ENCODE peak calls at places on chromosome 12, in nine cellular contexts. Y is memory B cell; G is T-helper 1 cell; E is left ventricle myocardium inferior; V is HCEC 1CT; Z is stimulated activated CD4-positive, alpha-beta T cell treated with anti-CD3 and anti-CD28 coated beads, Interleukin-12 subunit alpha, Interleukin-12 subunit beta, amount 100 ng/mL, for 4 hours; M is AML-193; U is PC-3; F is HFF-Myc. R is an unnamed sample.
A peak's percentile ranks its signal among the peaks of the same experiment; 100 is the strongest.

GRCh38 chr12:49947593-49948226 is 2.8 kb upstream of the AQP2 start:
- DNase-seq in Y (no peak), G (no peak), E (no peak), V (no peak), Z (no peak), M (no peak), U (no peak), F (no peak), R (no peak)

GRCh38 chr12:19003110-19003509 is 126.4 kb upstream of the PLEKHA5 start:
- DNase-seq in Y (no peak), G (no peak), E (no peak), V (no peak), Z (no peak), M (no peak), U (no peak), F (no peak), R (no peak)

GRCh38 chr12:78088391-78088832 is 257.7 kb downstream of the NAV3 start:
- DNase-seq in Y (no peak), G (no peak), E (no peak), V (peak; percentile 13), Z (no peak), M (no peak), U (no peak), F (no peak), R (no peak)

GRCh38 chr12:5589055-5589454 is 157.1 kb downstream of the NTF3 start:
- DNase-seq in Y (no peak), G (no peak), E (no peak), V (no peak), Z (no peak), M (no peak), U (no peak), F (no peak), R (no peak)

GRCh38 chr12:102120886-102121285 is 903 bp downstream of the PARPBP start:
- DNase-seq in Y (no peak), G (no peak), E (no peak), V (peak; percentile 46), Z (no peak), M (peak; percentile 25), U (peak; percentile 57), F (peak; percentile 27), R (no peak)

GRCh38 chr12:106415134-106415533 is 57.6 kb downstream of the POLR3B start:
- DNase-seq in Y (no peak), G (no peak), E (no peak), V (peak; percentile 91), Z (no peak), M (no peak), U (peak; percentile 60), F (peak; percentile 7), R (no peak)

GRCh38 chr12:111126331-111126730 is 206.0 kb upstream of the MYL2 start:
- DNase-seq in Y (no peak), G (no peak), E (no peak), V (no peak), Z (no peak), M (no peak), U (no peak), F (no peak), R (peak; percentile 7)

GRCh38 chr12:108568653-108569154 is 6.3 kb downstream of the ISCU start:
- DNase-seq in Y (peak; percentile 65), G (no peak), E (no peak), V (no peak), Z (peak; percentile 46), M (no peak), U (no peak), F (no peak), R (no peak)

GRCh38 chr12:45598761-45599160 is 130.7 kb upstream of the ARID2 start:
- DNase-seq in Y (no peak), G (no peak), E (no peak), V (peak; percentile 27), Z (no peak), M (no peak), U (no peak), F (no peak), R (no peak)

GRCh38 chr12:113488322-113488721 is 16.7 kb upstream of the LHX5 start:
- DNase-seq in Y (no peak), G (no peak), E (no peak), V (no peak), Z (no peak), M (no peak), U (no peak), F (no peak), R (no peak)

GRCh38 chr12:51994539-51994820 is 12.3 kb upstream of the TAMALIN start:
- DNase-seq in Y (no peak), G (no peak), E (no peak), V (no peak), Z (no peak), M (no peak), U (no peak), F (no peak), R (no peak)

GRCh38 chr12:54412786-54413185 is 6.3 kb downstream of the ITGA5 start:
- DNase-seq in Y (no peak), G (no peak), E (no peak), V (no peak), Z (no peak), M (no peak), U (no peak), F (no peak), R (no peak)

GRCh38 chr12:124556896-124557501 is 10.4 kb downstream of the NCOR2 start:
- DNase-seq in Y (no peak), G (no peak), E (no peak), V (no peak), Z (no peak), M (no peak), U (no peak), F (no peak), R (peak; percentile 55)

GRCh38 chr12:131072446-131073230 is 118.9 kb downstream of the ADGRD1 start:
- DNase-seq in Y (no peak), G (no peak), E (no peak), V (no peak), Z (no peak), M (no peak), U (no peak), F (no peak), R (no peak)

GRCh38 chr12:46579474-46579873 is 206.9 kb upstream of the SLC38A2 start:
- DNase-seq in Y (no peak), G (no peak), E (no peak), V (no peak), Z (no peak), M (no peak), U (no peak), F (no peak), R (no peak)

GRCh38 chr12:82474798-82475184 is 116.5 kb downstream of the METTL25 start:
- DNase-seq in Y (no peak), G (no peak), E (no peak), V (no peak), Z (no peak), M (no peak), U (peak; percentile 63), F (no peak), R (no peak)

GRCh38 chr12:109949089-109949488 is 47.1 kb downstream of the GIT2 start:
- DNase-seq in Y (no peak), G (no peak), E (no peak), V (peak; percentile 75), Z (no peak), M (no peak), U (no peak), F (no peak), R (no peak)

GRCh38 chr12:94586589-94587259 is 63.6 kb downstream of the TMCC3 start:
- DNase-seq in Y (no peak), G (no peak), E (no peak), V (no peak), Z (no peak), M (no peak), U (peak; percentile 64), F (no peak), R (no peak)

GRCh38 chr12:3634348-3634747 is 118.6 kb downstream of the CRACR2A start:
- DNase-seq in Y (no peak), G (no peak), E (no peak), V (no peak), Z (no peak), M (no peak), U (no peak), F (no peak), R (no peak)

GRCh38 chr12:13440844-13441243 is 244.3 kb downstream of the EMP1 start:
- DNase-seq in Y (no peak), G (no peak), E (no peak), V (no peak), Z (no peak), M (no peak), U (no peak), F (no peak), R (no peak)

GRCh38 chr12:52145941-52146821 is 45.6 kb downstream of the KRT80 start:
- DNase-seq in Y (no peak), G (no peak), E (no peak), V (no peak), Z (no peak), M (no peak), U (no peak), F (no peak), R (no peak)

GRCh38 chr12:51430196-51430895 is 5.7 kb downstream of the SLC4A8 start:
- DNase-seq in Y (no peak), G (no peak), E (no peak), V (no peak), Z (no peak), M (no peak), U (peak; percentile 83), F (no peak), R (no peak)

GRCh38 chr12:68065687-68066086 is 76.4 kb downstream of the IFNG-AS1 start:
- DNase-seq in Y (no peak), G (no peak), E (no peak), V (no peak), Z (no peak), M (no peak), U (no peak), F (no peak), R (no peak)

GRCh38 chr12:93662961-93663728 is 14.0 kb upstream of the CRADD start:
- DNase-seq in Y (no peak), G (no peak), E (no peak), V (no peak), Z (no peak), M (no peak), U (peak; percentile 29), F (no peak), R (no peak)

GRCh38 chr12:85448548-85449139 is 168.6 kb downstream of the ALX1 start:
- DNase-seq in Y (no peak), G (no peak), E (no peak), V (no peak), Z (no peak), M (peak; percentile 54), U (peak; percentile 56), F (no peak), R (no peak)

GRCh38 chr12:69873429-69873828 is 48.4 kb downstream of the MYRFL start:
- DNase-seq in Y (no peak), G (no peak), E (no peak), V (no peak), Z (no peak), M (no peak), U (peak; percentile 51), F (no peak), R (no peak)

R was measured in hypothalamus.